ENCODE peak calls at places on chromosome 17, in five cellular contexts. O is HCT116, K is IMR-90, R is Peyer's patch, T is right lobe of liver. A is an unnamed sample. For H3K9me3, the result is how much of the 10 kb centered on the place peaks cover.

GRCh38 chr17:55140751-55141150 is 124.0 kb upstream of the HLF start:
- DNase-seq in K (no peak), R (no peak), O (no peak), T (no peak), A (no peak)

GRCh38 chr17:47323382-47324223 is at the start of gene EFCAB13:
- DNase-seq in T (peak), K (peak), R (peak), O (no peak), A (peak)

GRCh38 chr17:32772453-32773025 is 104.4 kb downstream of the MYO1D start:
- DNase-seq in O (no peak), K (no peak), R (no peak), T (no peak), A (no peak)

GRCh38 chr17:38329284-38329683 is 14.5 kb downstream of the GPR179 start:
- DNase-seq in R (no peak), O (no peak), T (no peak), K (no peak), A (no peak)

GRCh38 chr17:43627657-43628650 is 33.8 kb downstream of the MEOX1 start:
- DNase-seq in R (no peak), K (peak), T (no peak), O (no peak), A (no peak)

GRCh38 chr17:44926841-44927525 is 11.7 kb upstream of the GFAP start:
- DNase-seq in K (no peak), O (no peak), T (no peak), R (no peak), A (no peak)

GRCh38 chr17:54814371-54814770 is 86.3 kb upstream of the TOM1L1 start:
- DNase-seq in T (no peak), O (no peak), K (no peak), R (no peak), A (no peak)

GRCh38 chr17:52027081-52027480 is 131.4 kb downstream of the CA10 start:
- DNase-seq in T (no peak), K (no peak), O (no peak), R (no peak), A (no peak)

GRCh38 chr17:54901230-54901847 is 687 bp downstream of the TOM1L1 start:
- DNase-seq in O (peak), K (peak), T (no peak), R (peak), A (no peak)

GRCh38 chr17:19876524-19877161 is 8.9 kb upstream of the ULK2 start:
- DNase-seq in K (no peak), T (peak), R (peak), O (no peak), A (no peak)

GRCh38 chr17:78168906-78169793 is 769 bp downstream of the SYNGR2 start:
- DNase-seq in O (peak), R (peak), K (peak), T (peak), A (peak)

GRCh38 chr17:81885454-81885853 is 5.9 kb downstream of the ALYREF start:
- DNase-seq in R (no peak), O (no peak), T (no peak), K (no peak), A (no peak)

GRCh38 chr17:79808763-79809529 is 12.1 kb upstream of the CBX8 start:
- DNase-seq in K (no peak), O (peak), R (peak), T (peak), A (no peak)

GRCh38 chr17:54900457-54901229 is at the start of gene TOM1L1:
- DNase-seq in O (peak), R (peak), T (peak), K (peak), A (peak)

GRCh38 chr17:76132574-76133338 is 8.3 kb downstream of the FOXJ1 start:
- DNase-seq in K (no peak), R (no peak), O (peak), T (no peak), A (no peak)
- H3K27ac ChIP-seq in K (no peak), R (no peak), O (peak), T (no peak), A (no peak)

DNA sequence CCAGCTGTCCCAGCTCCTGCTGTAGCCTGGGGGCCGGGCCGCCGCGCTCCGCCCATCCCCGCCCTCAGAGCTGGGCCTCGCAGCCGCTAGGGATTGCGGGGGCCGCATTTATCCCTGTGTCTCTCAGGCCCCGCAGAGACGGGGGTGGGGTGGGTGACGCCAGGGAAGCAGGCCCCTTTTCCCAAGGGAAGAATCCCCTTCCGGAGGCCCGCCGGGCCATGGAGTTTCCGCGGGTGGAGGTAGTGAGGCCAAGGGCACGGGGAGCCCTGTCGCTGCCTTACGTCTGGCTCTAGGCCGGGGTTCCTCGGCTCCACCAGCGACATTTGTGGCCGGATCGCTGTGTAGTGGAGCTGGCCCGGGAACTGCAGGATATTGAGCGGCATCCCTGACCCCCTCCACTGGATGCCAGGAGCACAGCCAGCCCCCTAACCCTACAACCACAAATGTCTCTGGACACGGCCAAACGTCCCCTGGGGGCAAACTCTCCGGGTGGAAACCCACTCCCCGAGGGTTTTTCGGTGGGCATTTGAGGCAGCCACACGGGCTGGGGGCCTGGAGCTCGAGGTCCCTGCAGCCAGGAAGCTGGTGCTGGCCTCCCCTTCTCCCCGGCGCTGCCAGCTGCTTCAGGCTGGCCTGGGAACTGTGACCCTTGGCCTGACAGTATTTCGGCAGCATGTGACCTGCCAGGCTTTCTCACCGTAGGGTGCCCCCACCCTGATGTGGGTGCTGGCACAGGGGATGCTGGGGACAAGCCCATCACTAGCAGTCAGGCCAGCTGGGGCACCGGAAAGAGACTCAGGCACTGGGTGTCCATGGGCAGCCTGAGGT is 12.0 kb upstream of the CD300A start:
- DNase-seq in T (peak), R (no peak), K (peak), O (peak), A (peak)
- TF ChIP-seq POLR2A in T (peak), R (peak), K (no peak), O (no peak), A (peak)

DNA sequence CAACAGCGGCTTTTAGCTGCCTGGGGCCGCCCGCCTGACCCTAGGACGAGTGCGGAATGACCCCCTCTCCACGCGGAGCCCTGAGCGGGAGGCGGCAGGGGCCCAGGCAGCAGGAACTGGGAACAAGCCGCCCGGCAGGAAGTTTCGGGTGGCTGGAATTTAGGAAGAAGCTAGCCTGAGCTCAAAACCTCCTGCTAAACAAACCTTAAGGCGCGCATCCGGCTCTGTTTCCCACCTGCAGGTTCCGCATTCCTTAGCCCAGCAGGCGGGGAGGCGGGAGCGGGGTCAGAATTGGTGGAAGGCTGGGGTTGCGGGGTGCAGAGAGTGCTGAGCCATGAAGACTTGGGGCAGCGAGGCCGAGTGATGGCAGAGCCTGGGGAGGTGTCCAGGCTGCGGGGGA is 813.9 kb downstream of the KCNJ18 start:
- DNase-seq in T (no peak), K (no peak), O (no peak), R (no peak), A (no peak)
- H3K9me3 ChIP-seq in T (under half), K (under half), O (under half), R (under half), A (under half)

DNA sequence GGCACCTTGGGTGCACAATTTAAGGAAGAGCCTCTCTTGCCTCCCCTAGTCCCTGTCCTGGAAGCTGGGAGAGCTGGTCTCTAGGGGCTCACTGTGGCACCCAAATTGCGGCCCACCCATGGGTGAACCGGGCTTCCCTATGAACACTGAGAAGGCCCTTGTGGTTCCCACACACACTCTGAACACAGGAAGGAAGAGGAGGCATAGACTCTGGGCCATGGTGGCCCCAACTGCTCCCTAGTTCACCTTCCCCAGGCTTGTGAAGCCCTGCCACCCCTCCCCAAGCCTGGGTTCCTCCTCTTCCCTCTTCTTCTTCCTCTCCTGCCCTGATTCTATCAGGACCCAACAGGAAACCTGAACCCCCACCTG is 10.5 kb downstream of the SREBF1 start:
- DNase-seq in T (no peak), R (no peak), K (no peak), O (no peak), A (no peak)
- H3K27ac ChIP-seq in T (no peak), R (peak), K (no peak), O (peak), A (no peak)

GRCh38 chr17:8835106-8835505 is 32.4 kb downstream of the PIK3R6 start:
- DNase-seq in K (no peak), O (no peak), R (no peak), T (no peak), A (no peak)
- TF ChIP-seq POLR2A in K (no peak), O (no peak), R (no peak), T (no peak), A (no peak)

DNA sequence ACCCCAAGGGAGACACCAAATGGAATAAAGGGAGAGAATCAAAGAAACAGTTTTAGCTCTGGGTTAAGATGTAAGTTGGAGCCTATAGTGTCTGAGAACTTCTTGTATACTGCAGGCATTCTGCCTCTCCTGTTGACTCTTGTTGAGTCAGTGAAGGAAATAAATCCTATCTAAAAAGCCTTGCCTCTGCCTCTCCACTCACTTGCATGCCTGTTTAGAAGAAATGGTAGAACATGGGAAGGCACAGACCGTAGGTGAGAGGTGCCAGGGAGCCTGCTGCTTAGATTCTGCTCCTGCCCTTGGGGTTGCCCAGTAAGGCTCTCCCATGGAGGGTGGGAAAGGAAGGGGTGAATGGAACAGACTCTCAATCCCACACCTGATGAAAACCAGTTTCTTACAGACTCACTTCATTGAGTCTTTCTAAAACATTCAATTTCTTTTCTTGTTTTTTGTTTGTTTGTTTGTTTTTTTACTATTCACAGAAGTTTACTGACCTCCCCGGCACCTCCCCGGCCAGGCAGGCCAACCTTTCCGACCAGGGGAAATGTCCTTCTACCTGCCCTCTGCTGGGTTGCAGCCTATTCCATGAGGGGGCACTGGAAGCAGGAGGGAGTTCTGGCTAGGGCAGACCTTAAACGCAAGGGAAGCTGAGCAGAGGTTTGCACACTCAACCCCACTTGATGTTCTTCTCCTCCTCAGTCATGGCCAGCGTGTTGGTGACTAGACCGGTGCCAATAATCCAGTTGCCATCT is 211.7 kb upstream of the WSB1 start:
- DNase-seq in T (no peak), O (no peak), R (no peak), K (no peak), A (no peak)
- H3K9me3 ChIP-seq in T (under half), O (under half), R (under half), K (under half), A (under half)

DNA sequence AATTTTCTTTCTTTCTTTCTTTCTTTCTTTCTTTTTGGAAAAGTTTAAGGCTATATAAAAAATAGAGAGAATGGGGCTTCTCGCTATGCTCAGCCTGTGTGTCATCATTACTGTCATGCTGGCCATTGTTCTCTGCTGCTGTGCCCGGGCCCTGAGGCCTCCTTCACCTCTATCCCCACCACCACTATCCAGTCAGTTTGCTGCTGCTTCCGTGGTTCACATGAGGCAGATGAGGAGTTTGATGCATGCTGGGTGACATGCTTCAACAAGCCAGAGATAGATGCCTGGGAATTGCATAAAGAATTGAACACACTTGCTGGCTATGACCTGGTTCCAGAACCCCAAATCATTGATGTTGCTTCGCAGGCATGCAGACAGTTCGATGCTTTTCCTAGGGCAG is 36.3 kb downstream of the PITPNC1 start:
- DNase-seq in O (no peak), R (no peak), K (no peak), T (no peak), A (no peak)
- H3K27ac ChIP-seq in O (no peak), R (no peak), K (no peak), T (no peak), A (no peak)

DNA sequence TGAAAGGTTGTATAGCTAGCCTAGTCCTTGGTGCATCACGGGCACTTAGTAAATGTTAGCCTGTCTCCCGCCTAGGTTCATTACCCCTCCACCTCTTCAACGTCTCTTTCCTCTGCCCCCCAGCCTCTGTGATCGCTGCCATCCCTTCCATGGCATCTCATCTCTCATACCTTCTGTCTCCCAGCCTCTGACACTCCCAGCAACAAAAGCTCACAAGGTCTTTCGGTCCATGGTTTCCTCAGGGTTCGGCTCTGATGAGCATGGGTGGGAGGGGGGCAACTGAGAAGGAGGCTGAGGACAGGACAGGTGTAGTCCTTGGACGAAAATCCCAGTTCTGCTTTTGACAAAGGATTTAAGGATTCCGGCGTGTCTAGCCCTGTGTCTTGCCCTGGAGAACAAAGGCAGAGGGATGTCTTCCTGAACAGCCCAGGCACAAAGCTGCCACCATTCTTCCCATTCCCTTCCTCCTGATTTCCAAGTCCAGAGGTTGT is 16.7 kb downstream of the CCR7 start:
- DNase-seq in K (no peak), R (no peak), O (no peak), T (no peak), A (no peak)
- TF ChIP-seq POLR2A in K (no peak), R (no peak), O (no peak), T (no peak), A (no peak)

A was measured in ovary.